ENCODE peak calls at places on chromosomes 4 and X, in four cellular contexts. H is adipocyte; T is CD8-positive, alpha-beta memory T cell; J is amygdala. Q is an unnamed sample.

GRCh38 chr4:124427095-124427767 is 285.3 kb downstream of the ANKRD50 start:
- DNase-seq in H (no peak), T (no peak), J (no peak), Q (no peak)

GRCh38 chrX:153862369-153863250 is 23.4 kb downstream of the L1CAM start:
- DNase-seq in H (no peak), T (no peak), J (no peak), Q (no peak)

GRCh38 chr4:38751341-38752043 is 31.3 kb downstream of the TLR10 start:
- DNase-seq in H (no peak), T (no peak), J (no peak), Q (no peak)

GRCh38 chr4:166675411-166675810 is 558.9 kb downstream of the SPOCK3 start:
- DNase-seq in H (peak), T (no peak), J (no peak), Q (no peak)

GRCh38 chr4:81375745-81376144 is 96.0 kb downstream of the RASGEF1B start:
- DNase-seq in H (no peak), T (no peak), J (no peak), Q (no peak)

GRCh38 chr4:84944952-84945351 is 21.5 kb downstream of the WDFY3 start:
- DNase-seq in H (no peak), T (no peak), J (no peak), Q (no peak)

GRCh38 chrX:101682723-101683122 is 23.1 kb upstream of the ARMCX2 start:
- DNase-seq in H (peak), T (no peak), J (no peak), Q (no peak)

GRCh38 chr4:182245541-182246245 is 2.5 kb downstream of the TENM3 start:
- DNase-seq in H (no peak), T (no peak), J (no peak), Q (no peak)

GRCh38 chr4:183408791-183409190 is 35.6 kb upstream of the CDKN2AIP start:
- DNase-seq in H (no peak), T (no peak), J (no peak), Q (no peak)